ENCODE peak calls at places on chromosomes 13 and 19, in ten cellular contexts. P is colonic mucosa, L is cardiac fibroblast, Y is GM12865, U is upper lobe of right lung, T is HCT116, C is GM12864, D is ascending aorta, I is LNCaP clone FGC, R is fibroblast of lung. J is an unnamed sample.

GRCh38 chr19:39832341-39833083 is 1.4 kb downstream of the DYRK1B start:
- DNase-seq in T (no peak), L (no peak), D (no peak), R (no peak), U (no peak), P (no peak), C (no peak), Y (no peak), I (no peak), J (peak)

GRCh38 chr13:30738526-30738925 is 3.2 kb downstream of the ALOX5AP start:
- DNase-seq in U (no peak), D (no peak), L (no peak), I (no peak), Y (no peak), R (no peak), C (no peak), T (no peak), P (no peak), J (no peak)

GRCh38 chr19:44753932-44754742 is 5.6 kb downstream of the BCL3 start:
- DNase-seq in L (peak), D (peak), R (peak), U (peak), C (no peak), T (no peak), P (peak), Y (peak), I (no peak), J (peak)

GRCh38 chr13:64305246-64305645 is 2889.6 kb upstream of the PCDH20 start:
- DNase-seq in Y (no peak), L (peak), T (no peak), I (no peak), R (peak), C (no peak), U (no peak), P (no peak), D (no peak), J (peak)

GRCh38 chr19:41928221-41928683 is at the start of gene ERFL:
- DNase-seq in U (no peak), C (no peak), L (no peak), P (peak), D (no peak), I (no peak), Y (no peak), R (no peak), T (no peak), J (no peak)

GRCh38 chr13:29524176-29524575 is 71.3 kb downstream of the SLC7A1 start:
- DNase-seq in I (no peak), R (no peak), P (no peak), C (no peak), Y (no peak), T (no peak), L (peak), D (peak), U (no peak), J (peak)

GRCh38 chr19:33963514-33963913 is 166.8 kb downstream of the KCTD15 start:
- DNase-seq in R (no peak), I (no peak), D (no peak), U (no peak), C (no peak), P (no peak), Y (no peak), L (no peak), T (no peak), J (no peak)

GRCh38 chr19:3818479-3818878 is 32.3 kb upstream of the MATK start:
- DNase-seq in Y (no peak), R (peak), P (no peak), I (no peak), L (peak), D (no peak), U (no peak), T (no peak), C (no peak), J (peak)

GRCh38 chr19:33778089-33778791 is 18.4 kb upstream of the KCTD15 start:
- DNase-seq in P (peak), L (peak), Y (peak), R (peak), T (no peak), D (peak), I (peak), C (peak), U (peak), J (peak)

DNA sequence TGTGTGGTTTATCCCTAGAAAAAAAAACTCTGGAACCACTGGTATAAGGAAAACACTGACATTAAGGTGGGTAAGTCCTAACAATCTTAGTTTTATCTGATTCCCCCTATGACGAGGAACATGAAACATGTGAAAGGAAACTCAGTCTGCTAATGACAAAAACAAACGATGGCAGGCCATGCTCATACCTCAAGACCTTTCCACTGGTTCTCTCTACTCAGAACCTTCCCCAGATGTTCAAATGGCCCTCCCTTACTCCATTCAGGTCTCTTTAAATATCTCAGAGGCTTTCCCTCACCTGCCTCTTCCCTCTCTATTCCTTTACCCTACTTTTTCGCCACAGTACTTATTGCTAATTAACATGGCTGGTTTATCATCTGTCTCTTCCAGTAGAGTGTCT is 1.6 kb downstream of the TUBGCP3 start:
- DNase-seq in C (no peak), Y (no peak), T (no peak), I (no peak), U (no peak), L (no peak), P (no peak), D (no peak), R (no peak), J (no peak)
- H3K4me3 ChIP-seq in C (peak), Y (peak), T (peak), I (peak), U (no peak), L (no peak), P (no peak), D (peak), R (no peak), J (peak)

GRCh38 chr19:30795727-30796126 is 423.5 kb downstream of the ZNF536 start:
- DNase-seq in P (no peak), I (no peak), U (no peak), L (no peak), D (no peak), C (no peak), T (no peak), R (no peak), Y (no peak), J (no peak)

GRCh38 chr19:30802424-30803013 is 430.3 kb downstream of the ZNF536 start:
- DNase-seq in I (no peak), P (no peak), U (no peak), R (no peak), L (no peak), C (no peak), D (no peak), Y (no peak), T (no peak), J (no peak)

GRCh38 chr19:30799854-30800755 is 427.9 kb downstream of the ZNF536 start:
- DNase-seq in P (peak), R (no peak), Y (no peak), C (no peak), U (peak), D (no peak), I (no peak), T (no peak), L (no peak), J (no peak)
- TF ChIP-seq CTCF in P (peak), R (peak), Y (peak), C (peak), U (peak), D (no peak), I (peak), T (peak), L (peak), J (peak)

GRCh38 chr19:35742121-35742724 is at the start of gene IGFLR1:
- DNase-seq in I (no peak), C (peak), T (no peak), Y (peak), P (peak), D (no peak), R (no peak), U (no peak), L (no peak), J (no peak)

GRCh38 chr19:35745328-35746086 is at the start of the genes PSENEN and U2AF1L4:
- DNase-seq in L (peak), U (peak), Y (peak), I (peak), T (peak), P (peak), R (peak), D (peak), C (peak), J (peak)

GRCh38 chr19:35744335-35744687 is 907 bp downstream of the U2AF1L4 start:
- DNase-seq in I (no peak), C (no peak), U (no peak), Y (no peak), R (no peak), L (no peak), P (no peak), D (no peak), T (no peak), J (no peak)

GRCh38 chr19:35744688-35745327 is 410 bp downstream of the U2AF1L4 start:
- DNase-seq in I (peak), R (peak), D (peak), L (peak), Y (peak), P (peak), T (peak), C (peak), U (peak), J (peak)

DNA sequence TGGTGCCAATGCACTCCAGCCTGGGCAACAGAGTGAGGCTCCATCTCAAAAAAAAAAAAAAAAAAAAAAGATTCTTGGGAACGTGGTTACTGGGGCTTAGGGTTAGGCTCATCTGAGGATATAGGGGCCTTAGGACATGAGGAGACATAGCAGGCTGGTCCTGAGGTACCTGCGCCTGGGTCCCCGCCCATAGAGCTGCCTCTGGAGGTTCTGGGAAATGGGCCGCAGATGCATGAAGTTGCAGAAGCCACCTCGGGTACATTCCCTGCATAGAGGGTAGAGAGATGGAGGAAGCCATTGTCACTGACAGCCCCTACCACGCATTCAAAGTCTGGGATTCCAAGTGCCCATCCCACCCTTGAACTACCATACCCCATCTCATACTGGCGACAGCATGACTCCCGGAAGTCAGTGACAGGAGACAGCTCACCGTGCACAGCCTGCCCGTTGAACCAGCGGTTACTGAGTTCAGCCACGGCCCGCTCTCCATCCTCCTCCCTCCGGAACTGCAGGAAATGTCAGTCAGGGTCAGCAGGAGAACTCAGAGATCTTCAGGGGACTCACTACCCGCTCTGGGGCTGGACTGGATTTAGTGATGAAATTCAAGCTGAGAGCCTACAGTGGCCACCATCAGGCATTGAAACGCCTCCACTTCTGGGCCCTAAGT is 1.4 kb downstream of the U2AF1L4 start:
- DNase-seq in P (no peak), C (no peak), L (no peak), R (no peak), T (no peak), Y (no peak), D (no peak), I (no peak), U (no peak), J (no peak)
- H3K4me3 ChIP-seq in P (peak), C (peak), L (no peak), R (no peak), T (no peak), Y (no peak), D (peak), I (peak), U (no peak), J (no peak)

DNA sequence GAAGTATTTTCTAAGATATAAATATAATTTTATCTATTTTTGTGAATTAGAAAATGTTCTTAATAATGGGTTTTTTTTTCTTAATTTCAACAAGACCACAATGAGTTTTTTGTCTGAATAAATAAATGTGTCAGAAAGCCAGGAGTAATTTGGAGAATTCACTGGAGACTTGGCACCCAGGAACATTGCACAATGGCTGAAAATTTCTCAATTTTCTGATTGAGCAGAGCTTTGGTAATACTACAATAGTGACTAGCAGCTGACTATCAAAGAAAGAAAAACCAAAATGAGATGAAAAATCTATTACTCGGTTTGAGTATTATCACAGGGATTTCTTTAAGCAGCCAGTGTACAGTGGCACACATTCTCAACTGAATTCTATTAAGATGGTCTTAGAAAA is 394.4 kb upstream of the PCDH20 start:
- DNase-seq in I (no peak), U (no peak), C (no peak), T (no peak), D (no peak), Y (no peak), L (no peak), R (no peak), P (no peak), J (no peak)
- TF ChIP-seq CTCF in I (no peak), U (no peak), C (no peak), T (no peak), D (no peak), Y (no peak), L (no peak), R (no peak), P (no peak), J (no peak)

GRCh38 chr19:19160489-19161035 is 9.5 kb downstream of the MEF2B start:
- DNase-seq in C (no peak), T (no peak), U (no peak), D (no peak), Y (peak), L (no peak), R (no peak), I (no peak), P (no peak), J (no peak)
- H3K4me3 ChIP-seq in C (peak), T (no peak), U (no peak), D (no peak), Y (no peak), L (no peak), R (no peak), I (no peak), P (no peak), J (no peak)

J was measured in fibroblast of mammary gland.